ENCODE peak calls at places on chromosomes 12 and 14, in nine cellular contexts. Q is posterior cingulate gyrus, V is retina, H is GM10248, Y is aorta, O is dorsolateral prefrontal cortex, M is left ventricle myocardium inferior, R is NCI-H2029, F is H9. B is an unnamed sample.

GRCh38 chr12:114888458-114888857 is 204.5 kb upstream of the TBX3 start:
- DNase-seq in Q (no peak), V (no peak), H (no peak), Y (no peak), O (no peak), M (no peak), R (peak; percentile 21), F (no peak), B (no peak)

GRCh38 chr12:49032679-49033447 is 14.3 kb upstream of the PRKAG1 start:
- DNase-seq in Q (no peak), V (no peak), H (no peak), Y (peak; percentile 40), O (no peak), M (no peak), R (no peak), F (no peak), B (no peak)

GRCh38 chr12:117047810-117048584 is 51.2 kb downstream of the TESC start:
- DNase-seq in Q (no peak), V (no peak), H (no peak), Y (no peak), O (no peak), M (peak; percentile 73), R (no peak), F (no peak), B (no peak)

GRCh38 chr14:23638414-23639047 is 2.4 kb downstream of the DHRS2 start:
- DNase-seq in Q (no peak), V (peak; percentile 58), H (peak; percentile 3), Y (no peak), O (no peak), M (no peak), R (no peak), F (no peak), B (no peak)

GRCh38 chr12:115755752-115756140 is 521.7 kb downstream of the MED13L start:
- DNase-seq in Q (no peak), V (no peak), H (no peak), Y (no peak), O (no peak), M (no peak), R (no peak), F (no peak), B (no peak)

GRCh38 chr14:90546767-90547166 is 149.9 kb downstream of the CALM1 start:
- DNase-seq in Q (peak; percentile 73), V (no peak), H (no peak), Y (no peak), O (no peak), M (no peak), R (no peak), F (peak; percentile 61), B (no peak)

GRCh38 chr12:119204137-119204536 is 25.4 kb downstream of the HSPB8 start:
- DNase-seq in Q (no peak), V (no peak), H (no peak), Y (no peak), O (peak; percentile 28), M (no peak), R (no peak), F (no peak), B (no peak)

GRCh38 chr12:94779520-94779919 is 129.2 kb upstream of the TMCC3 start:
- DNase-seq in Q (no peak), V (no peak), H (no peak), Y (no peak), O (no peak), M (no peak), R (no peak), F (no peak), B (no peak)

GRCh38 chr12:121925361-121925725 is 7.0 kb downstream of the CFAP251 start:
- DNase-seq in Q (peak; percentile 62), V (peak; percentile 28), H (no peak), Y (no peak), O (no peak), M (no peak), R (no peak), F (no peak), B (peak; percentile 28)

GRCh38 chr12:94225924-94226630 is 77.7 kb downstream of the PLXNC1 start:
- DNase-seq in Q (no peak), V (no peak), H (no peak), Y (no peak), O (no peak), M (no peak), R (no peak), F (peak; percentile 85), B (no peak)

GRCh38 chr12:98422809-98423208 is 92.6 kb upstream of the TMPO start:
- DNase-seq in Q (no peak), V (no peak), H (no peak), Y (no peak), O (no peak), M (no peak), R (no peak), F (peak; percentile 71), B (no peak)

GRCh38 chr12:71576546-71576945 is 87.1 kb downstream of the ZFC3H1 start:
- DNase-seq in Q (no peak), V (no peak), H (no peak), Y (no peak), O (no peak), M (no peak), R (no peak), F (no peak), B (no peak)

GRCh38 chr12:5247144-5247543 is 184.8 kb upstream of the NTF3 start:
- DNase-seq in Q (no peak), V (no peak), H (no peak), Y (no peak), O (no peak), M (no peak), R (no peak), F (no peak), B (no peak)

GRCh38 chr12:16266085-16266484 is 11.4 kb downstream of the SLC15A5 start:
- DNase-seq in Q (no peak), V (no peak), H (no peak), Y (no peak), O (no peak), M (no peak), R (no peak), F (no peak), B (no peak)

GRCh38 chr12:92424338-92424737 is 278.5 kb upstream of the PLEKHG7 start:
- DNase-seq in Q (no peak), V (no peak), H (no peak), Y (no peak), O (no peak), M (no peak), R (no peak), F (peak; percentile 55), B (no peak)

GRCh38 chr12:22978962-22979361 is 354.0 kb downstream of the ETNK1 start:
- DNase-seq in Q (no peak), V (no peak), H (no peak), Y (peak; percentile 47), O (no peak), M (no peak), R (no peak), F (no peak), B (peak; percentile 27)

GRCh38 chr12:132056959-132057358 is 87.2 kb downstream of the DDX51 start:
- DNase-seq in Q (no peak), V (no peak), H (no peak), Y (no peak), O (no peak), M (no peak), R (no peak), F (no peak), B (no peak)

GRCh38 chr14:36443374-36443773 is 76.7 kb downstream of the NKX2-1 start:
- DNase-seq in Q (no peak), V (no peak), H (no peak), Y (no peak), O (no peak), M (no peak), R (no peak), F (no peak), B (no peak)

GRCh38 chr12:127660961-127661360 is 606.0 kb upstream of the TMEM132C start:
- DNase-seq in Q (no peak), V (no peak), H (no peak), Y (no peak), O (no peak), M (no peak), R (no peak), F (no peak), B (no peak)